ENCODE peak calls at places on chromosomes 16 and 17, in eight cellular contexts. X is transverse colon, O is HCT116, Y is GM12891, W is spleen, K is GM23338, L is GM12878, A is Panc1. S is an unnamed sample.

GRCh38 chr17:35372846-35373531 is 432 bp downstream of the SLFN11 start:
- DNase-seq in X (peak), O (no peak), Y (peak), W (peak), K (peak), L (no peak), A (no peak), S (peak)

GRCh38 chr17:79781691-79782575 is 4.0 kb downstream of the CBX2 start:
- DNase-seq in X (no peak), O (no peak), Y (no peak), W (peak), K (no peak), L (no peak), A (no peak), S (no peak)

GRCh38 chr17:41547378-41547841 is 19.3 kb upstream of the KRT19 start:
- DNase-seq in X (no peak), O (peak), Y (no peak), W (no peak), K (no peak), L (no peak), A (no peak), S (no peak)

GRCh38 chr17:76530489-76530814 is 7.1 kb downstream of the CYGB start:
- DNase-seq in X (no peak), O (no peak), Y (no peak), W (no peak), K (no peak), L (no peak), A (no peak), S (no peak)

GRCh38 chr17:13051876-13052275 is 34.0 kb upstream of the ELAC2 start:
- DNase-seq in X (no peak), O (no peak), Y (no peak), W (no peak), K (no peak), L (no peak), A (no peak), S (no peak)

GRCh38 chr17:80939151-80940145 is 52.2 kb upstream of the CHMP6 start:
- DNase-seq in X (no peak), O (no peak), Y (no peak), W (peak), K (no peak), L (no peak), A (no peak), S (no peak)

GRCh38 chr17:28643979-28644781 is 778 bp downstream of the BLTP2 start:
- DNase-seq in X (peak), O (peak), Y (peak), W (peak), K (peak), L (no peak), A (no peak), S (peak)

GRCh38 chr17:57735707-57736106 is 9.4 kb downstream of the CCDC182 start:
- DNase-seq in X (no peak), O (peak), Y (no peak), W (no peak), K (peak), L (no peak), A (no peak), S (no peak)

GRCh38 chr17:63474174-63474913 is 2.5 kb upstream of the ACE start:
- DNase-seq in X (peak), O (no peak), Y (no peak), W (peak), K (no peak), L (no peak), A (no peak), S (peak)

GRCh38 chr16:84928679-84929420 is 82.5 kb downstream of the ZDHHC7 start:
- DNase-seq in X (peak), O (no peak), Y (no peak), W (peak), K (no peak), L (no peak), A (no peak), S (no peak)

GRCh38 chr16:85058909-85059308 is 31.3 kb downstream of the KIAA0513 start:
- DNase-seq in X (no peak), O (no peak), Y (no peak), W (no peak), K (no peak), L (no peak), A (no peak), S (no peak)

DNA sequence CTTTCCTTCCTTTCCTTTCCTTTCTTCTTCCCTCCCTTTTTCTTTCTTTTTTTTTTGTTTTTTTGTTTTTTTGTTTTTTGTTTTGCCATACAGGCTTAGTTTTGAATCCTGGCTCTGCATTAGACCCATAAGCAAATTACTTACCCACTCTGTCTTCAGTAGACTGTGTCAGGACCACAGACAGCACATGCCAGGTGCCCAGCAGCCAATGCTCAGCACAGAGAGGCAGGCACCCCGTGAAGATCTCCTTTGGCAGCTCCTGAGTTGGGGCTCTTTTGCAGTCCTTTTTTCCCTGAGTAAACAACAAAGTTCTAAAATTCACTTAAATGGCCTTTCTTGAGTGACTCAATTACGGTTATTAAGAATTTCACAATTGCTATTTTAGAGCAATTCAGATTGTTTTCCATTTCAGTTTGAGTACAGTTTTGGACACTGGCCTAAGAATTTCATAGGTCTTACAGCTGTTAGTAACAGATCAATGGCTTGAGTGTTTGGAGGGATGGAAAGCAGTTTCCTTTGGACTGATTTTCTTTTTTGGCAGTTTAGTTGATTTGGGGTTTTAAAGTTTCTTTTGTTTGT is 26.2 kb upstream of the SLC5A11 start:
- DNase-seq in X (no peak), O (no peak), Y (no peak), W (no peak), K (no peak), L (no peak), A (no peak), S (no peak)
- TF ChIP-seq POLR2AphosphoS5 in X (no peak), O (no peak), Y (no peak), W (no peak), K (no peak), L (no peak), A (no peak), S (no peak)

DNA sequence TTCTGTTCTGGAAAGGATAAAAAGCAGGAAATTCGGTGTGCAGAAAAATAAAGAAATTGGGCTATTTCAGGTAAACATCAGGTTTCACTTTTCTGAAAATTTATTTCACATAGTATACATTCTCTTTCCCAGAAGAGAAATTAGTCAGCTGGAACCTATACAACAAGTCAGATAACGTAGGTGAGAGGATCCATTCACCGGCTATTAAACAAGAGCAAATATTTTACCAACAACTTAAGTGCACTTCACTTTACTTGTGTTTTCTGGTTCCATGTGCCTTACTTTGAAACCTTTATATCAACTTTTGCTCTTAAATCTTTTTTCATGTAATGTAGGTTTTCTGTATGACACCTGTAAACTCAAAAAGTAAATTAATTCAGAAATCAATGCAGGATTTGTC is 839.7 kb downstream of the CDH11 start:
- DNase-seq in X (no peak), O (no peak), Y (no peak), W (no peak), K (no peak), L (no peak), A (no peak), S (no peak)
- TF ChIP-seq POLR2AphosphoS5 in X (no peak), O (no peak), Y (no peak), W (no peak), K (no peak), L (no peak), A (no peak), S (no peak)

DNA sequence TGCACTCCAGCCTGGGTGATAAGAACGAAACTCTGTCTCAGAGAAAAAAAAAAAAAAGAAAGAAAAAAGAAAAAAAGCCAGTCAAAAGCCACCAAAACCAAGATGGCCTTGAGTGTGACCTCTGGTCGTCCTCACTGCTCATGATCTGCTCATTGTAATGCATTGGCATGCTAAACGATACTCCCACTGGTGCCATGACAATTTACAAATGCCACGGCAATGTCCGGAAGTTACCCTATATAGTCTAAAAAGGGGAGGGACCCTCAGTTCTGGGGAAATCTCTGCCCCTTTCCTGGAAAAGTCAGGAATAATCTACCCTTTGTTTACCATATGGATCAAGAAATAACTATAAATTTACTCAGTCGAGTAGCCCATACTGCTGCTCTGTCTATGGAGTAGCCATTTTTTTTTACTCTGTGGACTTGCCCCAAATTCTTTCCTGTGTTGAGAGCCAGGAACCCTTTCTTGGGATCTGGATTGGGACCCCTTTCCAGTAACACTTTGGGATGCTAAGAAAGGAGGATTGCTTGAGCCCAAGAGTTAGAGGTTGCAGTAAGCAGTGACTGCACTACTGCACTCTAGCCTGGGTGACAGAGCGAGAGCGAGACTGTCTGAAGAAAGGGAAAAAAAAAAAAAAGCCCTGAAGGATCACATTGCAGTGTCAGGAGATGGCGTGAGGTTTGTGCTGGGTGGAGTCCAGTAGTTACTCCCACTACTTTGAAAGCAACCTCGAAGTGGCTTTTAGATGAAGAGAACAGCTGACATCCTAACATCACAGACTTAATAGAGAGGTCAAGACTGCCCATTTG is 3.7 kb upstream of the TMEM231 start:
- DNase-seq in X (no peak), O (no peak), Y (no peak), W (no peak), K (peak), L (no peak), A (no peak), S (no peak)
- TF ChIP-seq POLR2AphosphoS5 in X (no peak), O (no peak), Y (no peak), W (no peak), K (no peak), L (no peak), A (no peak), S (no peak)

DNA sequence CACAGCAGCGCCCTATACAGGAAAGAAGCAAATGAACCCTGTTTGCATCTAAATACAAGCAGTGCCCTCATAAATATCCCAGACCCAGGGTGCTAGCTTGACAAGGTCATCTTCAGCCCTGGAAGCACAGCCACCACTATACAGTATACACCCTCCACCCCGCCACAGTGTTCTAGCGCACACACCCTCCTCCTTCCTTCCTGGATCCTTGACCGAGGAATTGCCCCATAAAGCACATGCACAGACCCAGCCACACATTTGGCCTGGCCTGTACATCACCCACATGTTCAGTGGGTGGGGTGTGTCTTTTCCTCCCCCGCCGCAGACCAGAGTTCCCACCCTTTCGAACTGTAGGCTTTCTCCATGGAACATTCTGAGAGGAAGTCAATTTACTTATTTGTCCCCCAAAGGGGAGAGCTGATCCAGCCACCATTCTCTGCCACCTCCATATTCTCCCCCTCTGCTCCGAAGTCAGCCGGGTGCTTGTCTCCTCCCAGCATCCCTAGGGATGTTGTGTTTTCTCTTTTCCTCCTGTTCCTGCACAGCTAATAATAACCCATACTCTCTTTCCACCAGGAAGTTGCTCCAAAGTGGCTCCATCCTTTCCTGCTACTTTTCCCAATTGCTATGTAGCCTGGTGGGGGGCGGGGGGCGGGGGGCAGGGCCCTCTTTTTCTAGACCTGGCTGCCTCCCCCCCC is 6.6 kb downstream of the ABI3 start:
- DNase-seq in X (peak), O (no peak), Y (no peak), W (peak), K (no peak), L (no peak), A (no peak), S (no peak)
- TF ChIP-seq POLR2AphosphoS5 in X (peak), O (no peak), Y (peak), W (no peak), K (no peak), L (no peak), A (no peak), S (peak)

GRCh38 chr17:50182783-50183438 is 17.1 kb downstream of the SGCA start:
- DNase-seq in X (no peak), O (no peak), Y (no peak), W (no peak), K (no peak), L (no peak), A (no peak), S (no peak)
- TF ChIP-seq POLR2AphosphoS5 in X (no peak), O (no peak), Y (no peak), W (no peak), K (no peak), L (no peak), A (no peak), S (no peak)

S was measured in prostate gland.